ENCODE peak calls at places on chromosomes 3 and 15, in four cellular contexts. One of them, this sample, is unnamed. For H3K9me1 and H3K36me3, the result is how much of the 10 kb centered on the place peaks cover.

GRCh38 chr15:75347222-75348033 is 589 bp downstream of the NEIL1 start:
- DNase-seq in IMR-90: no peak
- DNase-seq in K562: peak
- DNase-seq in endothelial cell of umbilical vein: peak
- DNase-seq in this sample: no peak

GRCh38 chr15:70315431-70315830 is 217.7 kb upstream of the TLE3 start:
- DNase-seq in endothelial cell of umbilical vein: no peak
- DNase-seq in K562: no peak
- DNase-seq in IMR-90: no peak
- DNase-seq in this sample: no peak

GRCh38 chr3:23926736-23927135 is 9.8 kb downstream of the RPL15 start:
- DNase-seq in K562: no peak
- DNase-seq in endothelial cell of umbilical vein: no peak
- DNase-seq in IMR-90: no peak
- DNase-seq in this sample: no peak

GRCh38 chr15:83118968-83119367 is 11.5 kb downstream of the TM6SF1 start:
- DNase-seq in IMR-90: no peak
- DNase-seq in endothelial cell of umbilical vein: no peak
- DNase-seq in K562: no peak
- DNase-seq in this sample: no peak

GRCh38 chr15:66923438-66923881 is 141.9 kb upstream of the SMAD3 start:
- DNase-seq in K562: peak
- DNase-seq in endothelial cell of umbilical vein: no peak
- DNase-seq in IMR-90: no peak
- DNase-seq in this sample: no peak

GRCh38 chr3:129001817-129002572 is 891 bp downstream of the EFCC1 start:
- DNase-seq in K562: no peak
- DNase-seq in endothelial cell of umbilical vein: peak
- DNase-seq in IMR-90: no peak
- DNase-seq in this sample: no peak

GRCh38 chr15:48373855-48374421 is 42.7 kb downstream of the DUT start:
- DNase-seq in endothelial cell of umbilical vein: peak
- DNase-seq in K562: peak
- DNase-seq in IMR-90: peak
- DNase-seq in this sample: peak

GRCh38 chr3:172154768-172155649 is 115.6 kb downstream of the FNDC3B start:
- DNase-seq in endothelial cell of umbilical vein: no peak
- DNase-seq in IMR-90: no peak
- DNase-seq in K562: no peak
- DNase-seq in this sample: no peak

GRCh38 chr15:43511012-43511885 is 6.2 kb upstream of the MAP1A start:
- DNase-seq in IMR-90: no peak
- DNase-seq in K562: peak
- DNase-seq in endothelial cell of umbilical vein: no peak
- DNase-seq in this sample: no peak

GRCh38 chr3:197331131-197331530 is 32.7 kb upstream of the DLG1 start:
- DNase-seq in IMR-90: no peak
- DNase-seq in endothelial cell of umbilical vein: no peak
- DNase-seq in K562: peak
- DNase-seq in this sample: no peak

GRCh38 chr3:115986555-115987207 is 363.4 kb downstream of the GAP43 start:
- DNase-seq in endothelial cell of umbilical vein: no peak
- DNase-seq in K562: peak
- DNase-seq in IMR-90: peak
- DNase-seq in this sample: no peak

GRCh38 chr3:138479355-138479964 is 45.0 kb downstream of the ESYT3 start:
- DNase-seq in IMR-90: peak
- DNase-seq in endothelial cell of umbilical vein: peak
- DNase-seq in K562: peak
- DNase-seq in this sample: no peak

GRCh38 chr3:174438501-174439156 is 420.5 kb upstream of the NAALADL2 start:
- DNase-seq in IMR-90: no peak
- DNase-seq in endothelial cell of umbilical vein: peak
- DNase-seq in K562: no peak
- DNase-seq in this sample: no peak

GRCh38 chr15:42576040-42576594 is 711 bp downstream of the STARD9 start:
- DNase-seq in endothelial cell of umbilical vein: no peak
- DNase-seq in K562: no peak
- DNase-seq in IMR-90: no peak
- DNase-seq in this sample: no peak

GRCh38 chr3:46858996-46859710 is 4.1 kb downstream of the MYL3 start:
- DNase-seq in K562: no peak
- DNase-seq in IMR-90: no peak
- DNase-seq in endothelial cell of umbilical vein: no peak
- DNase-seq in this sample: no peak

GRCh38 chr3:56812749-56813655 is 11.3 kb upstream of the ARHGEF3 start:
- DNase-seq in IMR-90: no peak
- DNase-seq in K562: no peak
- DNase-seq in endothelial cell of umbilical vein: peak
- DNase-seq in this sample: no peak

GRCh38 chr15:32824777-32825176 is 107.0 kb downstream of the GREM1 start:
- DNase-seq in K562: no peak
- DNase-seq in IMR-90: peak
- DNase-seq in endothelial cell of umbilical vein: peak
- DNase-seq in this sample: peak

GRCh38 chr3:129557737-129558037 is 14.7 kb downstream of the H1-8 start:
- DNase-seq in IMR-90: no peak
- DNase-seq in K562: no peak
- DNase-seq in endothelial cell of umbilical vein: no peak
- DNase-seq in this sample: no peak

GRCh38 chr15:45648521-45649200 is 13.8 kb downstream of the SQOR start:
- DNase-seq in K562: no peak
- DNase-seq in IMR-90: peak
- DNase-seq in endothelial cell of umbilical vein: no peak
- DNase-seq in this sample: no peak

GRCh38 chr15:36632196-36632595 is 52.8 kb downstream of the CDIN1 start:
- DNase-seq in IMR-90: peak
- DNase-seq in K562: no peak
- DNase-seq in endothelial cell of umbilical vein: no peak
- DNase-seq in this sample: peak

GRCh38 chr3:49534581-49535495 is 19.4 kb upstream of the BSN start:
- DNase-seq in endothelial cell of umbilical vein: no peak
- DNase-seq in IMR-90: no peak
- DNase-seq in K562: no peak
- DNase-seq in this sample: no peak

GRCh38 chr3:49535971-49536874 is 18.1 kb upstream of the BSN start:
- DNase-seq in K562: no peak
- DNase-seq in IMR-90: peak
- DNase-seq in endothelial cell of umbilical vein: no peak
- DNase-seq in this sample: no peak

GRCh38 chr3:49536875-49537533 is 17.3 kb upstream of the BSN start:
- DNase-seq in K562: no peak
- DNase-seq in endothelial cell of umbilical vein: no peak
- DNase-seq in IMR-90: no peak
- DNase-seq in this sample: no peak

GRCh38 chr3:49533786-49534519 is 20.3 kb upstream of the BSN start:
- DNase-seq in K562: no peak
- DNase-seq in endothelial cell of umbilical vein: no peak
- DNase-seq in IMR-90: no peak
- DNase-seq in this sample: no peak

GRCh38 chr3:49539659-49540560 is 14.4 kb upstream of the BSN start:
- DNase-seq in K562: peak
- DNase-seq in IMR-90: peak
- DNase-seq in endothelial cell of umbilical vein: peak
- DNase-seq in this sample: peak
- H3K9me1 ChIP-seq in K562: under half
- H3K9me1 ChIP-seq in IMR-90: under half
- H3K9me1 ChIP-seq in endothelial cell of umbilical vein: under half
- H3K9me1 ChIP-seq in this sample: under half

DNA sequence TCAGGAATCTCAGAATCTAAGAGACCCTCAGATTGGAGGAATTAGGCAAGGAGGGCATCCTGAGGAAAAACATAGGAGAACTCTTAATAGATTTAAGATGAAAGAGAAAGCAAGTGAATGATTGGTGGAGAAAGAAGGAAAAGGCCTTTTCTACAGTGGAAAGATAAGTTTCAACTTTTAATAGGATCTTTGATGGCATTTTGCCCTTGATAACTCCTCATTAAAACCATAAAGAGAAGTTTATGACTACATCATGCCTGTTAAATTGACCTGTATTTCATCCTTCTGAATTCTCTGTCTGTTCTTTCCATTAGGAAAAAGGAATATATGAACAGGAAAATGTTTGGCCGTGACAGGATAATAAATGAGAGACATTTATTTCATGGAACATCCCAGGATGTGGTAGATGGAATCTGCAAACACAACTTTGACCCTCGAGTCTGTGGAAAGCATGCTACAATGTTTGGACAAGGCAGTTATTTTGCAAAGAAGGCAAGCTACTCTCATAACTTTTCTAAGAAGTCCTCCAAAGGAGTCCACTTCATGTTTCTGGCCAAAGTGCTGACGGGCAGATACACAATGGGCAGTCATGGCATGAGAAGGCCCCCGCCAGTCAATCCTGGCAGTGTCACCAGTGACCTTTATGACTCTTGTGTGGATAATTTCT is 30.1 kb downstream of the TIPARP start:
- DNase-seq in IMR-90: no peak
- DNase-seq in endothelial cell of umbilical vein: no peak
- DNase-seq in K562: no peak
- DNase-seq in this sample: no peak
- H3K36me3 ChIP-seq in IMR-90: under half
- H3K36me3 ChIP-seq in endothelial cell of umbilical vein: under half
- H3K36me3 ChIP-seq in K562: half or more
- H3K36me3 ChIP-seq in this sample: half or more

GRCh38 chr3:59189561-59190338 is 139.9 kb upstream of the CFAP20DC start:
- DNase-seq in endothelial cell of umbilical vein: no peak
- DNase-seq in IMR-90: peak
- DNase-seq in K562: no peak
- DNase-seq in this sample: no peak
- H3K9me1 ChIP-seq in endothelial cell of umbilical vein: under half
- H3K9me1 ChIP-seq in IMR-90: under half
- H3K9me1 ChIP-seq in K562: under half
- H3K9me1 ChIP-seq in this sample: under half

GRCh38 chr3:52226229-52226817 is 878 bp upstream of the TLR9 start:
- DNase-seq in endothelial cell of umbilical vein: no peak
- DNase-seq in IMR-90: no peak
- DNase-seq in K562: no peak
- DNase-seq in this sample: no peak
- H3K36me3 ChIP-seq in endothelial cell of umbilical vein: under half
- H3K36me3 ChIP-seq in IMR-90: under half
- H3K36me3 ChIP-seq in K562: under half
- H3K36me3 ChIP-seq in this sample: under half

DNA sequence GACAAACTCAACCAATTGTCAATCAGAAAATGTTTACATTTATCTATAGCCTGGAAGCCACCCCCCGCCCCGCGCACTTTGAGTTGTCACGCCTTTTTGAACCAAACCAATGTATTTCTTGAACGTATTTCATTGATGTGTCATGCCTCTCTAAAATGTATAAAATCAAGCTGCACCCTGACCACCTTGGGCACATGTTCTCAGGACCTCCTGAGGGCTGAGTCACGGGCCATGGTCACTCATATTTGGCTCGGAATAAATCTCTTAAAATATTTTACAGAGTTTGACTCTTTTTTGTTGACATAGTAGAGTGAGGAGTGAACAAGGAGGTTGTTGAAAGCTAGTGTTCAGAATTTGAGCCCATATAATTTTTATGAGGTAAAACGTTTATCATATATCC is 6.5 kb downstream of the MCTP2 start:
- DNase-seq in IMR-90: peak
- DNase-seq in K562: no peak
- DNase-seq in endothelial cell of umbilical vein: no peak
- DNase-seq in this sample: no peak
- H3K9me1 ChIP-seq in IMR-90: under half
- H3K9me1 ChIP-seq in K562: under half
- H3K9me1 ChIP-seq in endothelial cell of umbilical vein: under half
- H3K9me1 ChIP-seq in this sample: under half

DNA sequence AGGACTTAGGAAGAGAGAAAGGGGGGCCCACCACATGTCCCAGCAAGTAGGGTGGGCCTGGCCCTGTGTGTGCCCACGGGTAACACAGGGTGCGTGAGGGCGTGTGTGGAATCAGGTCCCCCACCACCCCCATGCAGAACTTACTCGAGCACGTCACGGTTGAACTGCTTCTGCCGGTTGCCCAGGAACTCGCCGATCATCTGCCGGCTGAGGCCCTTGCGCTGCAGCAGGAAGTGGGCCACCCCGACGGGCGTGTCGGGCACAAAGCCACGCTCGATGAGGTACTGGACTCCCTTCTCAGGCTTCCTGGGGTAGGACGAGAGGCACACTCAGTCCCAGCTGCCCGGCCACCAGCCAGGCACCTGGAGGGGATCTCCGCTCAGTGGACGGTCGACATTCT is 83.1 kb upstream of the RPL32 start:
- DNase-seq in K562: no peak
- DNase-seq in IMR-90: no peak
- DNase-seq in endothelial cell of umbilical vein: no peak
- DNase-seq in this sample: no peak
- H3K36me3 ChIP-seq in K562: half or more
- H3K36me3 ChIP-seq in IMR-90: under half
- H3K36me3 ChIP-seq in endothelial cell of umbilical vein: under half
- H3K36me3 ChIP-seq in this sample: under half

GRCh38 chr15:94563455-94563854 is 332.1 kb downstream of the MCTP2 start:
- DNase-seq in endothelial cell of umbilical vein: no peak
- DNase-seq in K562: no peak
- DNase-seq in IMR-90: no peak
- DNase-seq in this sample: no peak
- H3K9me1 ChIP-seq in endothelial cell of umbilical vein: under half
- H3K9me1 ChIP-seq in K562: under half
- H3K9me1 ChIP-seq in IMR-90: under half
- H3K9me1 ChIP-seq in this sample: under half

GRCh38 chr3:123148772-123149171 is 53.0 kb upstream of the SEC22A start:
- DNase-seq in endothelial cell of umbilical vein: no peak
- DNase-seq in IMR-90: no peak
- DNase-seq in K562: no peak
- DNase-seq in this sample: no peak
- H3K36me3 ChIP-seq in endothelial cell of umbilical vein: under half
- H3K36me3 ChIP-seq in IMR-90: half or more
- H3K36me3 ChIP-seq in K562: half or more
- H3K36me3 ChIP-seq in this sample: half or more

GRCh38 chr3:16381426-16381825 is 116.4 kb downstream of the OXNAD1 start:
- DNase-seq in K562: no peak
- DNase-seq in IMR-90: no peak
- DNase-seq in endothelial cell of umbilical vein: no peak
- DNase-seq in this sample: no peak
- H3K9me1 ChIP-seq in K562: under half
- H3K9me1 ChIP-seq in IMR-90: under half
- H3K9me1 ChIP-seq in endothelial cell of umbilical vein: under half
- H3K9me1 ChIP-seq in this sample: under half

This sample was measured in keratinocyte.